ENCODE peak calls at places on chromosomes 2 and 18, in nine cellular contexts. F is T follicular helper cell, K is KBM-7, E is Peyer's patch, S is cardiac fibroblast, N is myocyte, Q is cardiac muscle cell, H is EH, W is Calu3. G is an unnamed sample.

GRCh38 chr2:232647261-232647660 is 13.9 kb downstream of the EFHD1 start:
- DNase-seq in F (no peak), K (no peak), E (no peak), S (no peak), N (no peak), Q (no peak), H (no peak), W (no peak), G (no peak)

GRCh38 chr2:96692094-96692971 is 47.5 kb downstream of the LMAN2L start:
- DNase-seq in F (no peak), K (no peak), E (no peak), S (no peak), N (no peak), Q (no peak), H (no peak), W (no peak), G (no peak)

GRCh38 chr2:108280466-108280865 is 8.2 kb upstream of the SULT1C2 start:
- DNase-seq in F (no peak), K (no peak), E (no peak), S (no peak), N (no peak), Q (no peak), H (no peak), W (no peak), G (no peak)

GRCh38 chr2:64857581-64858471 is 131.4 kb upstream of the SLC1A4 start:
- DNase-seq in F (no peak), K (no peak), E (no peak), S (peak; percentile 99), N (peak; percentile 78), Q (peak; percentile 98), H (peak; percentile 45), W (no peak), G (no peak)

GRCh38 chr2:239182981-239183791 is 217.6 kb downstream of the HDAC4 start:
- DNase-seq in F (no peak), K (no peak), E (no peak), S (no peak), N (no peak), Q (no peak), H (no peak), W (no peak), G (no peak)

GRCh38 chr2:62526531-62527381 is 20.8 kb upstream of the TMEM17 start:
- DNase-seq in F (no peak), K (no peak), E (no peak), S (no peak), N (no peak), Q (no peak), H (no peak), W (peak; percentile 13), G (no peak)

GRCh38 chr2:129734343-129735034 is 245.0 kb upstream of the RAB6C start:
- DNase-seq in F (no peak), K (no peak), E (no peak), S (no peak), N (no peak), Q (no peak), H (no peak), W (no peak), G (no peak)

GRCh38 chr2:204550738-204551137 is 5.5 kb downstream of the PARD3B start:
- DNase-seq in F (no peak), K (no peak), E (no peak), S (peak; percentile 27), N (peak; percentile 20), Q (peak; percentile 15), H (peak; percentile 97), W (no peak), G (peak; percentile 87)

GRCh38 chr2:175621847-175622246 is 380.2 kb downstream of the LNPK start:
- DNase-seq in F (no peak), K (peak; percentile 9), E (no peak), S (no peak), N (no peak), Q (no peak), H (no peak), W (no peak), G (no peak)

GRCh38 chr2:7900593-7900992 is 781.3 kb upstream of the ID2 start:
- DNase-seq in F (no peak), K (peak; percentile 69), E (no peak), S (no peak), N (no peak), Q (no peak), H (no peak), W (no peak), G (no peak)

GRCh38 chr2:61633250-61633649 is 95.1 kb upstream of the XPO1 start:
- DNase-seq in F (no peak), K (no peak), E (no peak), S (no peak), N (no peak), Q (no peak), H (no peak), W (no peak), G (no peak)

GRCh38 chr2:7866825-7867224 is 815.0 kb upstream of the ID2 start:
- DNase-seq in F (no peak), K (no peak), E (no peak), S (no peak), N (no peak), Q (no peak), H (no peak), W (no peak), G (no peak)

GRCh38 chr2:149383340-149383739 is 53.0 kb downstream of the LYPD6 start:
- DNase-seq in F (no peak), K (no peak), E (no peak), S (peak; percentile 10), N (peak; percentile 36), Q (no peak), H (peak; percentile 81), W (no peak), G (peak; percentile 67)

GRCh38 chr2:101255501-101255900 is 2.8 kb downstream of the CNOT11 start:
- DNase-seq in F (no peak), K (no peak), E (no peak), S (no peak), N (no peak), Q (peak; percentile 27), H (peak; percentile 27), W (no peak), G (peak; percentile 71)

GRCh38 chr2:46239175-46239846 is 57.9 kb upstream of the EPAS1 start:
- DNase-seq in F (no peak), K (no peak), E (no peak), S (no peak), N (no peak), Q (no peak), H (peak; percentile 19), W (no peak), G (no peak)

GRCh38 chr2:77519888-77520506 is 2.2 kb downstream of the LRRTM4 start:
- DNase-seq in F (no peak), K (no peak), E (no peak), S (no peak), N (no peak), Q (no peak), H (no peak), W (no peak), G (no peak)

GRCh38 chr2:208906330-208906729 is 499.7 kb downstream of the PTH2R start:
- DNase-seq in F (no peak), K (no peak), E (no peak), S (no peak), N (no peak), Q (no peak), H (no peak), W (no peak), G (no peak)

GRCh38 chr2:23546913-23547312 is 161.9 kb downstream of the KLHL29 start:
- DNase-seq in F (no peak), K (no peak), E (no peak), S (no peak), N (no peak), Q (no peak), H (no peak), W (no peak), G (no peak)

GRCh38 chr18:37400832-37401231 is 164.8 kb downstream of the CELF4 start:
- DNase-seq in F (no peak), K (no peak), E (no peak), S (no peak), N (no peak), Q (no peak), H (no peak), W (no peak), G (no peak)

GRCh38 chr2:239322414-239323086 is 78.3 kb downstream of the HDAC4 start:
- DNase-seq in F (no peak), K (no peak), E (peak; percentile 14), S (peak; percentile 67), N (peak; percentile 56), Q (peak; percentile 68), H (peak; percentile 85), W (peak; percentile 20), G (peak; percentile 38)

GRCh38 chr2:61220768-61221167 is 58.8 kb downstream of the C2orf74 start:
- DNase-seq in F (no peak), K (no peak), E (no peak), S (peak; percentile 33), N (peak; percentile 41), Q (peak; percentile 12), H (peak; percentile 82), W (no peak), G (peak; percentile 59)

GRCh38 chr2:28904295-28904694 is 9.8 kb downstream of the WDR43 start:
- DNase-seq in F (no peak), K (no peak), E (no peak), S (peak; percentile 47), N (peak; percentile 22), Q (peak; percentile 25), H (peak; percentile 72), W (no peak), G (peak; percentile 74)

G was measured in iris pigment epithelial cell.